ENCODE peak calls at places on chromosomes 11 and 22, in nine cellular contexts. M, E, J, Z, W, D, U, K and Q are unnamed samples.

GRCh38 chr11:90476442-90477007 is 253.7 kb upstream of the CHORDC1 start:
- DNase-seq in M (peak), E (no peak), J (peak), Z (no peak), W (peak), D (peak), U (peak), K (no peak), Q (peak)

GRCh38 chr11:4495487-4495886 is 13.0 kb downstream of the OR52K1 start:
- DNase-seq in M (no peak), E (no peak), J (peak), Z (no peak), W (peak), D (no peak), U (no peak), K (no peak), Q (peak)

GRCh38 chr11:61899146-61899841 is 7.9 kb upstream of the FADS3 start:
- DNase-seq in M (peak), E (peak), J (peak), Z (peak), W (peak), D (peak), U (peak), K (peak), Q (peak)

GRCh38 chr11:128628686-128629085 is 41.3 kb upstream of the ETS1 start:
- DNase-seq in M (no peak), E (no peak), J (no peak), Z (no peak), W (no peak), D (no peak), U (no peak), K (no peak), Q (no peak)

GRCh38 chr22:18130699-18131429 is 19.1 kb upstream of the USP18 start:
- DNase-seq in M (no peak), E (no peak), J (no peak), Z (no peak), W (no peak), D (no peak), U (no peak), K (peak), Q (no peak)

GRCh38 chr11:33690290-33691050 is 10.2 kb downstream of the C11orf91 start:
- DNase-seq in M (peak), E (peak), J (peak), Z (no peak), W (peak), D (peak), U (peak), K (no peak), Q (peak)

GRCh38 chr11:19976281-19976941 is 183.9 kb downstream of the DBX1 start:
- DNase-seq in M (no peak), E (no peak), J (no peak), Z (no peak), W (no peak), D (no peak), U (no peak), K (no peak), Q (no peak)

GRCh38 chr11:2581151-2581930 is 118.5 kb downstream of the KCNQ1OT1 start:
- DNase-seq in M (no peak), E (no peak), J (no peak), Z (no peak), W (no peak), D (peak), U (peak), K (peak), Q (no peak)

GRCh38 chr11:22343411-22344032 is 5.3 kb downstream of the SLC17A6 start:
- DNase-seq in M (no peak), E (no peak), J (no peak), Z (no peak), W (no peak), D (no peak), U (no peak), K (no peak), Q (no peak)

GRCh38 chr11:100830295-100830694 is 143.2 kb downstream of the ARHGAP42 start:
- DNase-seq in M (no peak), E (no peak), J (peak), Z (no peak), W (no peak), D (peak), U (peak), K (no peak), Q (peak)

GRCh38 chr11:13907678-13908077 is 54.8 kb upstream of the SPON1 start:
- DNase-seq in M (no peak), E (no peak), J (no peak), Z (no peak), W (no peak), D (no peak), U (no peak), K (no peak), Q (no peak)

GRCh38 chr11:64648551-64648950 is 57.5 kb downstream of the SLC22A12 start:
- DNase-seq in M (no peak), E (no peak), J (no peak), Z (no peak), W (no peak), D (no peak), U (no peak), K (no peak), Q (no peak)

GRCh38 chr11:64653388-64653973 is 62.5 kb downstream of the SLC22A12 start:
- DNase-seq in M (no peak), E (no peak), J (no peak), Z (no peak), W (no peak), D (no peak), U (no peak), K (no peak), Q (no peak)

GRCh38 chr11:64649304-64649703 is 58.3 kb downstream of the SLC22A12 start:
- DNase-seq in M (peak), E (no peak), J (peak), Z (no peak), W (peak), D (peak), U (no peak), K (no peak), Q (peak)

GRCh38 chr11:64652586-64653387 is 61.8 kb downstream of the SLC22A12 start:
- DNase-seq in M (peak), E (peak), J (peak), Z (no peak), W (peak), D (peak), U (peak), K (peak), Q (peak)

DNA sequence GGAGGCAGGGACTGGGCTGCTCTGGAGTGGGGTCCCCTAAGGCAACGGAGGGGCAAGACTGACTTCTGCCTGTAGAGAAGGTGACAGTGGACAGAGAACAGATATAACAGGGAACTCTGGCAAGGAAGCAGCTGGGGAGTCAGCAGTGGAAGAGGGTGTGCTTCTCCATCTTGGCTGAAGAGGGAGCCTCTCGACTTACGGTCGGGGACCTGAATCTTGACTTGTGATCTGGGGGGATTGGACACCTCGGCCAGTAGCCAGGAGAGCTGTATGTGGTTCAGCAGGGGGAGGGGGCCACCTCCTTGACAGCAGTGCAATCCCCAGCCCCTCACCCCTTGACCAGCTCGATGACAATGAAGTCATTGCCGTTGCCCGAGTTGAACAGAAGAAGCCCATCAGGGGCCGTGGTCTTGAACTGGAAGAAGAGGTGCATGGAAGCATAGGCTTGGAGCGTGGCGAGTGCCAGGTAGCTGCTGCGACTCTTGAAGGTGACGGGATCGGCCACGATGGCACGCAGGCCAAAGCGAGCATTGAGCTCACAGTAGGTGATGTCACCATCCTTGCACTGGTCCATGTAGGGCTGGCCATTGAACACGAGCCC is 60.0 kb downstream of the SLC22A12 start:
- DNase-seq in M (peak), E (no peak), J (peak), Z (no peak), W (peak), D (no peak), U (no peak), K (no peak), Q (peak)
- TF ChIP-seq CTCF in M (peak), E (peak), J (peak), Z (no peak), W (peak), D (no peak), U (peak), K (peak), Q (peak)

DNA sequence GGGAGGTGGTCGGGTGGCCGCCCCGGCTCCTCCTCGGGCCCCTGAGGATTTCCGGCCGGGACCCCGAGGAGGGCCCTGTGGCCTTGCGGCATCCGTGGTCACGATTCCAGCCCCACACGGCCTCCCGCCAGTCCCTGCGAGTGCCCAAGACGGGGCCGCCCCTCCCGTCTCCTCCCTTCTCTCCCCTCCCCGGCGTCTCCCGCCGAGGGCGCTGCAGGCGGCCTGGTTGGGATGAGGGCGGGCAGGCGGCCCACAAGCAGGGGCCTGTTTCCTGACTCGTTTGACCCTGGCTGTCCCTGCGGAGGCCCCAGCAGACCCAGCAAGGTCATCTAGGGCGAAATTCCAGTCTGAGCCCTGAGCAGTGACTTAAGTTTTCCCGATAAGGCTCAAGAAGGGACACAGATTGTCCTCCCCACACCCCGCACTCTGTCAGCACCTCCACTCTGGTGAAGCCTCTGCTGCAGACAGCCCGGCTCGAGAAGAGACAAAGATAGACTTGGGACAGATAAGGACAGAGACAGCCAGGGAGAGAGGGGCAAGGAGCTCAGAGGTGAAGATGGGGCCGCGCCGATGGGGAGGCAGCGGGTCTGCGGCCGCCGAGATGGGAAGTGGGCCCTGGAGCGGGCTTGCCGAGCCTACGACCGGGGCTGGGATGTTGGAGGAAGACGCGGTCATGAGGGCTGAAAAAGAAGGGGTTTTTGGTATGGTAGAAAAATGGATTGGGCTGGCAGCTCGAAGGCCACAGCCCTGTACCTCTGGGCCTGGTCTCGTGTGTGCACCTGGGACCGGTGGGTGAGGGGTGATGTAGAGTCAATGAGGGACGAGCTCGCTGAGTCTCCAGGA is 95.0 kb downstream of the SWAP70 start:
- DNase-seq in M (peak), E (peak), J (peak), Z (no peak), W (peak), D (peak), U (peak), K (peak), Q (peak)
- H3K4me3 ChIP-seq in M (peak), E (peak), J (peak), Z (peak), W (peak), D (peak), U (peak), K (peak), Q (peak)

DNA sequence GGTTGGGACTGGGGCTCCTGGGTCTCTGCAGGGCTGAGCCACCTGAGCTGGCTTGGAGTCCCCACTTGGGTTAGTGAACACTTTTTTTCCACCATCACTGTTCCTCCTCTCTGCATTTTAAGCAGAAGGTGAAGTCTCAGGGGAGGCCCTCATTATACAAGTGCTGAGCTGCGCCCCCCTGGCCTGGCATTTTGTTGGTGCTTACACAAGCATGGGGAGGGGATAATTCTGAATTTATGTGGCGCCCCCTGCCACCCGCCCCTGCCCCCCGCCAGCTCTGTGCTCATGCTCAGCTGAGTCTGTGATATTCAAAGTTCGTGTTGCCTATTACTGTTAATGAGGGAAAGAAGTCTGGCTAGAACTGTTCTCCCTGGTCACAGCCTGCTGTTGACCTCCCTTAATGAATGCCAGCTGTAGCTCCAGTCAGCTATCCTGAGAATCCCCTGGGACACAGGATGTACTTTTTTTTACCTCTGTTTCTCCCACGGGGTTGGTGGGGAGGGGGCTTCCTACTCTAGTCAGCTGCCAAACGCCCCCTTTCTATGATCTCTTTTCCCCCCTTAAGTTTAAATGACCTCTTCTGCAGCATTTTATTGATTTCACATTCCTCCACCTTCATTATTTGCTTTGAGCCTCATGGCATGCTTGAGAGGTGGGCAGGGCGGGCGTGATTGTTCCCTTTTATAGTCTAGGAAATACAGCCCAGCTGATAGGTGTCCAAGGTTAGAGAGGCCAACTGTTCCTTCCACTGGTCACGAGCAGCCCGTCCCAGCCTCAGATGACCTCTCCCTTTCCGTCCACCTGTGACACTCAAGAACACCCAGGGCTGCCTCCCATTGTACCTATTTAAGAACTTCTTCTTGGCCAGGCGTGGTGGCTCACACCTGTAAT is 12.2 kb downstream of the USP2 start:
- DNase-seq in M (no peak), E (peak), J (no peak), Z (no peak), W (no peak), D (peak), U (no peak), K (peak), Q (no peak)
- TF ChIP-seq CTCF in M (no peak), E (no peak), J (no peak), Z (no peak), W (no peak), D (no peak), U (no peak), K (no peak), Q (no peak)

GRCh38 chr11:117197516-117198456 is 1.4 kb upstream of the TAGLN start:
- DNase-seq in M (no peak), E (peak), J (peak), Z (no peak), W (peak), D (peak), U (peak), K (no peak), Q (peak)
- H3K4me3 ChIP-seq in M (no peak), E (no peak), J (peak), Z (peak), W (no peak), D (no peak), U (peak), K (peak), Q (no peak)

DNA sequence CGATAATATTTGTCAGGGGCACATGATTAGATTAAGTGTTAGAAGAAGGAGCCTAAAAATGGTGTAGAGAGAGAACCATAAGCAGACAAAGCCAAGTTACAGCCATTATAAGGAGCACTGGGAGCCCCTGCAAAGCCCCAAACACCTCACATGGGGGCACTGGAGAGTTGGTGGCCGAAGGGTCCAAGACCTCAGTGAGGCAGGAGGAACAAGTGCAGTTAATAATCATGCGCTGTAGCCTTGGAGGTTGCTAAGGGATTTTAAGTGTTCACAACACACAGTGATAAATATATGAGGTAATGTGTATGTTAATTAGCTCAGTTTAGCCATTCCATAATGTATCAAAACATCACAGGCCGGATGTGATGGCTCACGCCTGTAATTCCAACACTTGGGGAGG is 54.4 kb upstream of the JAM3 start:
- DNase-seq in M (no peak), E (no peak), J (peak), Z (no peak), W (peak), D (no peak), U (no peak), K (no peak), Q (no peak)
- TF ChIP-seq CTCF in M (peak), E (no peak), J (no peak), Z (peak), W (peak), D (no peak), U (no peak), K (peak), Q (no peak)

DNA sequence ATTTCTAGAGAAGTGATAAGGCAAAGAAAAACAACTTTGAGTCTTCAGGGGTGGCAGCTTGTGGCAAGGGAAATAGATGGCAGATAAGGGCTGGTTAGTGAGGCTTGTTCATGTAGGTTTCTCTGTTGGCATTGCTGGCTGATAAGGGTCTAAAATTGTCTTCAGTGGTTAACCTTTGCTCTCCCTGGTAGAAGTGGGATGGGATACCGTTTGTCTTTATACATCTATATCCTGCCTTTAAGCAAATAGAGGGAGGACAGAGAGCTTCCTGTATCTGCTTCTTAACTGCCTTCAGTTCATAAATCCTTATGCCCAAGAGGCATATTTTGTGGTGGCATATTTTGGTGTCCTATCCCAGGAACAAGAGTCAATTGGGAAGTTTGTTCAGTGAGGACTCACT is 57.1 kb downstream of the TRAF6 start:
- DNase-seq in M (no peak), E (no peak), J (peak), Z (no peak), W (no peak), D (no peak), U (no peak), K (no peak), Q (no peak)
- H3K4me3 ChIP-seq in M (no peak), E (no peak), J (no peak), Z (no peak), W (no peak), D (no peak), U (no peak), K (no peak), Q (no peak)

GRCh38 chr11:93704237-93704636 is 37.1 kb downstream of the TAF1D start:
- DNase-seq in M (no peak), E (no peak), J (no peak), Z (no peak), W (no peak), D (no peak), U (no peak), K (no peak), Q (no peak)
- TF ChIP-seq CTCF in M (no peak), E (no peak), J (peak), Z (no peak), W (no peak), D (no peak), U (no peak), K (no peak), Q (peak)